ENCODE peak calls at places on chromosomes 3 and 15, in nine cellular contexts. Y, N, P, W, X, C, H, M and V are unnamed samples.

GRCh38 chr15:42374810-42375209 is 15.5 kb downstream of the CAPN3 start:
- DNase-seq in N (no peak), Y (no peak), P (no peak), C (no peak), X (no peak), H (no peak), W (no peak), M (no peak), V (no peak)

GRCh38 chr3:14761121-14761672 is 57.6 kb upstream of the FGD5 start:
- DNase-seq in M (no peak), H (no peak), C (no peak), X (no peak), P (no peak), Y (no peak), W (no peak), N (peak), V (peak)

GRCh38 chr15:60994842-60995495 is 234.1 kb downstream of the RORA start:
- DNase-seq in W (no peak), P (no peak), Y (no peak), H (no peak), M (peak), X (no peak), N (no peak), C (peak), V (no peak)

GRCh38 chr3:184506579-184506978 is 55.0 kb upstream of the EPHB3 start:
- DNase-seq in N (no peak), H (no peak), X (no peak), C (no peak), W (peak), P (no peak), M (no peak), Y (no peak), V (no peak)

GRCh38 chr3:14330508-14330907 is 71.9 kb upstream of the SLC6A6 start:
- DNase-seq in X (no peak), Y (no peak), W (no peak), H (no peak), N (no peak), M (no peak), C (no peak), P (no peak), V (no peak)

GRCh38 chr3:94360982-94361381 is 298.1 kb downstream of the NSUN3 start:
- DNase-seq in P (no peak), X (no peak), M (peak), C (peak), N (no peak), Y (no peak), W (peak), H (no peak), V (peak)

GRCh38 chr15:89072277-89072869 is 15.9 kb upstream of the ABHD2 start:
- DNase-seq in H (no peak), C (no peak), N (no peak), X (no peak), M (no peak), P (no peak), W (no peak), Y (no peak), V (no peak)

GRCh38 chr15:37109151-37109912 is 9.0 kb upstream of the MEIS2 start:
- DNase-seq in W (no peak), Y (no peak), C (no peak), N (no peak), P (no peak), X (no peak), H (no peak), M (no peak), V (no peak)

GRCh38 chr3:184373422-184373821 is 4.6 kb downstream of the THPO start:
- DNase-seq in C (no peak), H (no peak), N (no peak), P (no peak), Y (no peak), X (no peak), M (no peak), W (peak), V (peak)

GRCh38 chr3:196274585-196274984 is 12.9 kb downstream of the PCYT1A start:
- DNase-seq in W (peak), M (no peak), P (peak), C (no peak), H (no peak), X (no peak), N (no peak), Y (peak), V (peak)

GRCh38 chr3:189787622-189788021 is 156.4 kb downstream of the TP63 start:
- DNase-seq in C (no peak), N (no peak), W (peak), P (no peak), Y (no peak), X (no peak), M (no peak), H (no peak), V (peak)

GRCh38 chr15:35933531-35933930 is 387.6 kb upstream of the DPH6 start:
- DNase-seq in M (no peak), H (no peak), W (no peak), Y (no peak), X (no peak), P (no peak), C (no peak), N (no peak), V (no peak)

GRCh38 chr3:105527949-105528348 is 161.2 kb downstream of the ALCAM start:
- DNase-seq in M (no peak), X (no peak), P (peak), C (no peak), Y (no peak), H (peak), W (peak), N (no peak), V (peak)

GRCh38 chr3:56806407-56806806 is 4.7 kb upstream of the ARHGEF3 start:
- DNase-seq in Y (no peak), X (no peak), P (no peak), M (no peak), C (no peak), H (no peak), W (no peak), N (no peak), V (no peak)

GRCh38 chr15:35479423-35479822 is 66.5 kb downstream of the DPH6 start:
- DNase-seq in H (no peak), P (no peak), M (no peak), C (no peak), W (no peak), Y (no peak), X (no peak), N (no peak), V (no peak)

GRCh38 chr3:146972726-146973125 is 367.6 kb upstream of the PLSCR5 start:
- DNase-seq in M (no peak), N (no peak), W (peak), P (no peak), C (no peak), H (no peak), X (peak), Y (no peak), V (peak)

GRCh38 chr3:147008886-147009285 is 397.5 kb downstream of the ZIC4 start:
- DNase-seq in C (no peak), H (no peak), X (no peak), Y (no peak), M (no peak), P (no peak), N (no peak), W (peak), V (peak)

GRCh38 chr3:175857666-175858270 is 998.6 kb downstream of the NAALADL2 start:
- DNase-seq in M (no peak), X (no peak), W (peak), C (no peak), P (no peak), H (no peak), Y (no peak), N (no peak), V (no peak)

GRCh38 chr15:83372434-83372873 is 74.7 kb upstream of the SH3GL3 start:
- DNase-seq in P (no peak), C (no peak), Y (no peak), M (no peak), X (no peak), H (no peak), W (peak), N (no peak), V (peak)

GRCh38 chr3:152835311-152836102 is 576 bp downstream of the P2RY1 start:
- DNase-seq in H (no peak), Y (no peak), C (peak), P (no peak), N (peak), W (peak), M (peak), X (no peak), V (peak)

GRCh38 chr3:11964553-11964952 is 39.6 kb upstream of the SYN2 start:
- DNase-seq in X (no peak), P (no peak), M (no peak), N (no peak), C (no peak), H (no peak), Y (no peak), W (no peak), V (no peak)

GRCh38 chr15:26102988-26103387 is 239.9 kb upstream of the ATP10A start:
- DNase-seq in H (no peak), N (no peak), P (no peak), M (no peak), W (peak), Y (no peak), C (no peak), X (no peak), V (no peak)

GRCh38 chr3:100443690-100444089 is 42.4 kb downstream of the LNP1 start:
- DNase-seq in C (no peak), X (no peak), Y (no peak), M (no peak), N (no peak), P (no peak), H (no peak), W (no peak), V (no peak)

GRCh38 chr15:36356978-36357582 is 222.3 kb upstream of the CDIN1 start:
- DNase-seq in C (no peak), W (peak), M (no peak), H (no peak), N (no peak), Y (no peak), P (no peak), X (no peak), V (peak)

GRCh38 chr3:62529230-62529629 is 155.9 kb upstream of the FEZF2 start:
- DNase-seq in Y (no peak), X (no peak), P (no peak), N (peak), C (peak), H (no peak), M (peak), W (peak), V (peak)

GRCh38 chr15:69478259-69478687 is 25.7 kb downstream of the RPLP1 start:
- DNase-seq in N (peak), H (peak), X (no peak), P (no peak), Y (peak), M (peak), W (peak), C (peak), V (peak)

GRCh38 chr3:189687475-189687874 is 56.3 kb downstream of the TP63 start:
- DNase-seq in P (no peak), N (no peak), C (no peak), H (no peak), X (no peak), Y (no peak), W (no peak), M (no peak), V (no peak)

GRCh38 chr3:39142067-39142466 is 11.3 kb downstream of the CSRNP1 start:
- DNase-seq in P (no peak), N (no peak), M (no peak), C (peak), Y (no peak), H (no peak), X (no peak), W (no peak), V (no peak)

GRCh38 chr3:53201190-53201504 is 40.1 kb downstream of the PRKCD start:
- DNase-seq in Y (no peak), W (no peak), C (no peak), N (no peak), P (no peak), M (no peak), X (no peak), H (no peak), V (no peak)

GRCh38 chr3:127940116-127940515 is 25.1 kb downstream of the KBTBD12 start:
- DNase-seq in M (no peak), X (no peak), W (no peak), N (no peak), H (no peak), C (no peak), Y (no peak), P (no peak), V (no peak)

GRCh38 chr15:37137221-37137620 is 36.9 kb upstream of the MEIS2 start:
- DNase-seq in X (no peak), M (no peak), W (peak), P (no peak), N (no peak), H (no peak), C (no peak), Y (no peak), V (peak)

GRCh38 chr3:39870706-39871105 is 61.3 kb downstream of the MYRIP start:
- DNase-seq in W (peak), Y (no peak), M (no peak), P (no peak), C (no peak), H (no peak), N (no peak), X (no peak), V (no peak)

GRCh38 chr15:60526127-60526616 is 47.2 kb upstream of the ICE2 start:
- DNase-seq in H (no peak), N (no peak), P (no peak), C (no peak), Y (no peak), W (no peak), X (no peak), M (no peak), V (no peak)

GRCh38 chr3:188742755-188743549 is 428.8 kb upstream of the TPRG1 start:
- DNase-seq in Y (no peak), W (no peak), M (no peak), X (no peak), C (no peak), P (no peak), H (no peak), N (no peak), V (no peak)

GRCh38 chr3:180594631-180595348 is 7.2 kb upstream of the TTC14 start:
- DNase-seq in W (peak), H (no peak), P (no peak), X (no peak), Y (no peak), N (no peak), M (no peak), C (no peak), V (peak)

GRCh38 chr3:29335921-29336320 is 55.0 kb downstream of the RBMS3 start:
- DNase-seq in W (no peak), N (no peak), Y (no peak), M (no peak), C (no peak), H (no peak), X (no peak), P (no peak), V (peak)

GRCh38 chr3:157447026-157447694 is 10.5 kb downstream of the PTX3 start:
- DNase-seq in Y (no peak), X (no peak), P (no peak), H (no peak), W (peak), N (no peak), M (no peak), C (no peak), V (peak)

GRCh38 chr15:45539680-45540079 is 17.1 kb upstream of the SLC30A4 start:
- DNase-seq in M (no peak), P (no peak), N (no peak), W (no peak), Y (no peak), H (no peak), C (no peak), X (no peak), V (no peak)